ENCODE peak calls at places on chromosomes 6 and 20, in seven cellular contexts. C, J, N, D, B, E and R are unnamed samples. For H3K27me3, the result is how much of the 10 kb centered on the place peaks cover.

GRCh38 chr6:134447883-134448387 is 130.0 kb upstream of the SGK1 start:
- DNase-seq in C (no peak), J (no peak), N (no peak), D (no peak), B (no peak), E (no peak), R (no peak)

GRCh38 chr6:112951829-112952228 is 604.7 kb downstream of the RFPL4B start:
- DNase-seq in C (no peak), J (no peak), N (no peak), D (no peak), B (no peak), E (no peak), R (no peak)

GRCh38 chr20:672975-673604 is 2.5 kb downstream of the SCRT2 start:
- DNase-seq in C (no peak), J (no peak), N (no peak), D (peak), B (no peak), E (no peak), R (no peak)

GRCh38 chr6:79735183-79735582 is 104.1 kb downstream of the SH3BGRL2 start:
- DNase-seq in C (no peak), J (no peak), N (no peak), D (no peak), B (no peak), E (no peak), R (no peak)

GRCh38 chr6:87656857-87657256 is 45.2 kb downstream of the AKIRIN2 start:
- DNase-seq in C (no peak), J (no peak), N (no peak), D (no peak), B (no peak), E (no peak), R (no peak)

GRCh38 chr6:23282243-23283021 is 713.1 kb downstream of the HDGFL1 start:
- DNase-seq in C (no peak), J (peak), N (no peak), D (no peak), B (no peak), E (no peak), R (no peak)

GRCh38 chr20:33882481-33882880 is 71.3 kb downstream of the CHMP4B start:
- DNase-seq in C (no peak), J (no peak), N (no peak), D (no peak), B (no peak), E (no peak), R (no peak)

GRCh38 chr6:9540534-9541126 is 874.2 kb downstream of the TFAP2A start:
- DNase-seq in C (no peak), J (peak), N (peak), D (peak), B (no peak), E (no peak), R (no peak)

GRCh38 chr6:158039571-158040050 is 57.9 kb downstream of the SYNJ2 start:
- DNase-seq in C (peak), J (no peak), N (no peak), D (no peak), B (no peak), E (no peak), R (peak)

GRCh38 chr6:41558033-41558807 is 12.0 kb downstream of the FOXP4 start:
- DNase-seq in C (no peak), J (no peak), N (no peak), D (no peak), B (no peak), E (no peak), R (no peak)

GRCh38 chr6:41561931-41562632 is 15.9 kb downstream of the FOXP4 start:
- DNase-seq in C (no peak), J (no peak), N (no peak), D (no peak), B (no peak), E (no peak), R (no peak)

GRCh38 chr6:41560440-41561192 is 14.4 kb downstream of the FOXP4 start:
- DNase-seq in C (no peak), J (no peak), N (no peak), D (peak), B (no peak), E (no peak), R (no peak)

GRCh38 chr6:41561386-41561785 is 15.2 kb downstream of the FOXP4 start:
- DNase-seq in C (no peak), J (no peak), N (no peak), D (no peak), B (no peak), E (no peak), R (no peak)

GRCh38 chr6:41559655-41560439 is 13.7 kb downstream of the FOXP4 start:
- DNase-seq in C (no peak), J (no peak), N (no peak), D (peak), B (no peak), E (no peak), R (no peak)
- H3K4me3 ChIP-seq in C (no peak), J (no peak), N (no peak), D (peak), B (no peak), E (no peak), R (no peak)

GRCh38 chr6:50825375-50826036 is 6.8 kb downstream of the TFAP2B start:
- DNase-seq in C (no peak), J (no peak), N (no peak), D (no peak), B (no peak), E (no peak), R (no peak)
- H3K27me3 ChIP-seq in C (half or more), J (half or more), N (under half), D (half or more), B (half or more), E (half or more), R (under half)

DNA sequence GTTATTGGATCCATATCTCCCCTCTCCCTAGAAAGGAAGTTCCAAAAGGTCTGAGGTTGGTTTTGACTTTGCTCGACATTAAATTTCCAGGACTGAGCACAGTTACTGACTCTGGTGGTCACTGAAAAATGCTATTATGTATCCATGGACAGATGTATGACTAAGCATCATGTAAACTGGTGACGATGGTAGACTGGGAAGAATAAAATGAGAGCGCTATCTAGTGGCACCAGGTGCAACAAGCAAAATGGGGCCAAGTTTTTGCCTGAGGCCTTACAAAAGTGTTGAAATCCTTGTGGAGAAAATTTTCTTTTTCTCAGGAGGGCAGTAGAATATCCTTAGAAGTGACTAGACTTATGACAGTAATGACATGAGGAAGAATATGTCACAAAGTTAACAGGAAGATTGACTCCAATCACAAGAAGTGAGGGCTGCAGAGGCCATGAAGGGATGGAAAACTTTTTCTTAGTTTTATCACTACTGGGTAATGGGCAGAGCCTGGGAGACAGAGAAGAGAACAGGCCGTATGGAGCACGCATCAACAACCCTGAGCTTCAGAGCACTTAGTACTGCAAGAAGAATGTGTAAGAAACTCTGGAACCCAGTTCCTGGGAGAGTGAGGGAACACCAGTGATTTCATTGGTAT is 88.9 kb upstream of the ELOVL5 start:
- DNase-seq in C (no peak), J (peak), N (peak), D (peak), B (no peak), E (no peak), R (peak)
- TF ChIP-seq CTCF in C (peak), J (peak), N (peak), D (peak), B (peak), E (peak), R (peak)

GRCh38 chr6:6610031-6610591 is 21.6 kb downstream of the LY86 start:
- DNase-seq in C (no peak), J (no peak), N (no peak), D (no peak), B (no peak), E (no peak), R (no peak)
- H3K4me3 ChIP-seq in C (no peak), J (no peak), N (no peak), D (no peak), B (no peak), E (no peak), R (no peak)

GRCh38 chr20:17452441-17452840 is 78.7 kb downstream of the BFSP1 start:
- DNase-seq in C (no peak), J (no peak), N (no peak), D (no peak), B (no peak), E (no peak), R (no peak)
- H3K27me3 ChIP-seq in C (under half), J (under half), N (under half), D (under half), B (under half), E (under half), R (under half)

DNA sequence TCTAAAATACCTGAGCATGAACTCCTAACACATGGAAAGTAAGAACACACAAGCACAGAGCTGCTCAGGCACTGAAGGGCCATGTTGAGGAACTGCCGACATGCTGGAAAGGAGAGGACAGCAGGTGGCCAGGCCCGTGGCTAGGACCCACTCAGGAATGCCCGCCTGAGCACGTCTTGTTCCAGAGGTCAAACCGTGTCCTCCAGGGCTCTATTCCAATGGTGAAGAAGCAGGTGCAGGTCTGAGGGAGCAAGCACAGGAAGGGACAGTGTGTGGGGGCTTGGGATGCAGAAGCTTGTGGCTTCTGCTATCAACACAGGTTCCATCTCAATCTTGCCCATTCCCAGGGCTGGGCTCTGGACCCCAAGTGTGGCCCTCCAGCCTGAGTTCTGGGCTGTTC is 20.7 kb downstream of the CST9L start:
- DNase-seq in C (no peak), J (no peak), N (no peak), D (no peak), B (no peak), E (no peak), R (no peak)
- TF ChIP-seq CTCF in C (no peak), J (no peak), N (no peak), D (no peak), B (no peak), E (no peak), R (no peak)

GRCh38 chr6:161257778-161258457 is 15.9 kb downstream of the AGPAT4 start:
- DNase-seq in C (peak), J (no peak), N (no peak), D (no peak), B (no peak), E (no peak), R (no peak)
- H3K4me3 ChIP-seq in C (no peak), J (no peak), N (no peak), D (no peak), B (no peak), E (no peak), R (no peak)

GRCh38 chr20:62439218-62439617 is 11.9 kb upstream of the RBBP8NL start:
- DNase-seq in C (no peak), J (no peak), N (no peak), D (no peak), B (no peak), E (no peak), R (no peak)

GRCh38 chr20:62445553-62446340 is 18.4 kb upstream of the RBBP8NL start:
- DNase-seq in C (no peak), J (no peak), N (no peak), D (no peak), B (no peak), E (no peak), R (no peak)

GRCh38 chr20:62444286-62444685 is 16.9 kb upstream of the RBBP8NL start:
- DNase-seq in C (no peak), J (no peak), N (no peak), D (no peak), B (no peak), E (no peak), R (no peak)

GRCh38 chr20:62437985-62438384 is 10.6 kb upstream of the RBBP8NL start:
- DNase-seq in C (no peak), J (no peak), N (no peak), D (peak), B (peak), E (no peak), R (peak)

DNA sequence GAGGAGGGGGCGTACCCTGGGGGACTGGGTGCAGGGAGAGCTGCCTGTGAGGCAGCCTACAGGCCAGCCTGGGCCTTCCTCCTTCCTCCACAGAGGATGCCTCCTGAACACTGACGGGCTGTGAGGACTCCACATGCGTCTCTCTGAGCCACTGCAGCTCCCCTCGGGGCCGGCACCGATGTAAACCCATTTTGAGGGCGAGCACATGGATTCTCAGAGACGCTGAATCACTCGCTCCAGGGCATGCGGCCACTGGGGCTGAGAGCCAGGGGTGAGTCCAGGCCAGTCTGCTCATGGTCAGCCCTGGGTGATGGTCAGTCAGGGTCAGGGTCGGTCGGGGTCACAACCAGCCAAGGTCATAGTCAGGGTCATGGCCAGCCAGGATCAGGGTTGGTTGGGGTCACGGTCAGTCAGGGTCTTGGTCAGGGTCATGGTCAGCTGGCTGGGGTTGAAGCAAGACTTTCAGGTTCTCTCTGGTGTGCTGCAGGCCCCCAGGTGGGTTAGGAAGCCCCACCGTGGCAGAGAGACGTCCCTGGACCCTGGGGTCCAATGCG is 14.7 kb upstream of the RBBP8NL start:
- DNase-seq in C (no peak), J (no peak), N (no peak), D (no peak), B (no peak), E (no peak), R (no peak)
- H3K27me3 ChIP-seq in C (half or more), J (under half), N (under half), D (under half), B (under half), E (under half), R (under half)

GRCh38 chr6:143615785-143616184 is 62.0 kb upstream of the PHACTR2 start:
- DNase-seq in C (no peak), J (no peak), N (no peak), D (no peak), B (no peak), E (no peak), R (no peak)

GRCh38 chr6:143614270-143614669 is 63.5 kb upstream of the PHACTR2 start:
- DNase-seq in C (no peak), J (no peak), N (no peak), D (no peak), B (no peak), E (no peak), R (no peak)

GRCh38 chr6:143613749-143614148 is 64.0 kb upstream of the PHACTR2 start:
- DNase-seq in C (no peak), J (no peak), N (no peak), D (no peak), B (no peak), E (no peak), R (no peak)

GRCh38 chr6:143619844-143620243 is 57.9 kb upstream of the PHACTR2 start:
- DNase-seq in C (no peak), J (no peak), N (no peak), D (no peak), B (no peak), E (no peak), R (no peak)

DNA sequence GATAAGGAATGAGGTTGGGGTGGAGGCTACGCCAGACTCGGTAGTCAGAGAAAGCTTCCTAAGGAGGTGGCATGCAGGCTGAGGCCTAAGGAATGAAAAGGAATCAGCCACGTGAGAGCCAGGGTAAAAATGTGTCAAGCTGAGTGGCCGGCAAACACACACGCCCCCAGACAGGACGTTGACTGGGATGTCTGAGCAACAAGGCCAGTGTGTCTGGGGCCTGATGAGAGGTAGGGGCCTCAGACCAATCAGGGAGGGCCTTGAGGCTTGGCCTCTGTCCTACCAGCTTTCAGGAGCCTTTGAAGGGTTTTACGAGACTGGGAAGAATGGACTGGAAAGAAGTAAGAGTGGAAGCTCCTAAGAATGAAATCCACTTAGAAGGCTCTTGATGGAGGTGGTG is 61.0 kb upstream of the PHACTR2 start:
- DNase-seq in C (no peak), J (no peak), N (no peak), D (no peak), B (no peak), E (no peak), R (no peak)
- TF ChIP-seq CTCF in C (no peak), J (no peak), N (no peak), D (no peak), B (no peak), E (no peak), R (no peak)